ENCODE peak calls at places on chromosomes 2 and 18, in six cellular contexts. Y, P, F, B, N and O are unnamed samples.

GRCh38 chr2:28583899-28584553 is 88.2 kb downstream of the PLB1 start:
- DNase-seq in F (peak), B (no peak), P (peak), Y (peak), N (peak), O (peak)

GRCh38 chr2:216872624-216873023 is 12.8 kb upstream of the TNP1 start:
- DNase-seq in P (no peak), Y (no peak), B (no peak), N (no peak), F (no peak), O (no peak)

GRCh38 chr2:231364961-231365810 is 30.3 kb upstream of the B3GNT7 start:
- DNase-seq in Y (no peak), N (peak), P (peak), B (no peak), F (peak), O (peak)

GRCh38 chr2:65267008-65267407 is 39.4 kb downstream of the ACTR2 start:
- DNase-seq in N (no peak), Y (no peak), B (no peak), F (no peak), P (no peak), O (no peak)

GRCh38 chr18:39318462-39318861 is 1752.9 kb upstream of the CELF4 start:
- DNase-seq in N (no peak), P (no peak), B (no peak), Y (no peak), F (no peak), O (no peak)

GRCh38 chr2:203891474-203891873 is 23.9 kb downstream of the CTLA4 start:
- DNase-seq in Y (no peak), N (no peak), F (no peak), B (no peak), P (no peak), O (no peak)

GRCh38 chr2:156437272-156437671 is 1.1 kb downstream of the GPD2 start:
- DNase-seq in B (no peak), F (no peak), Y (peak), N (no peak), P (no peak), O (no peak)

GRCh38 chr2:102397167-102397566 is 25.8 kb upstream of the IL18RAP start:
- DNase-seq in F (no peak), B (no peak), Y (no peak), N (no peak), P (no peak), O (no peak)

GRCh38 chr2:74915743-74916142 is 42.7 kb upstream of the POLE4 start:
- DNase-seq in B (no peak), Y (no peak), F (no peak), P (no peak), N (no peak), O (no peak)

GRCh38 chr2:38095996-38096861 is 20.3 kb upstream of the CYP1B1 start:
- DNase-seq in F (no peak), P (no peak), Y (no peak), N (no peak), B (peak), O (peak)

GRCh38 chr2:190720691-190721090 is 71.8 kb downstream of the NAB1 start:
- DNase-seq in F (no peak), P (no peak), B (no peak), Y (no peak), N (no peak), O (no peak)

GRCh38 chr18:31302991-31303390 is 15.0 kb upstream of the DSG1 start:
- DNase-seq in B (no peak), Y (no peak), N (no peak), P (no peak), F (no peak), O (no peak)

GRCh38 chr2:118307864-118308263 is 219.6 kb downstream of the INSIG2 start:
- DNase-seq in P (no peak), N (no peak), F (no peak), B (no peak), Y (no peak), O (no peak)

GRCh38 chr2:177633111-177633510 is 240.5 kb downstream of the AGPS start:
- DNase-seq in P (no peak), B (no peak), Y (no peak), F (no peak), N (no peak), O (no peak)